ENCODE peak calls at places on chromosome 22, in eight cellular contexts. R is NCI-H1417 treated with DMSO at 0.1 percent for 48 hours, H is astrocyte of the cerebellum, D is aorta, M is B cell, E is HTR-8/SVneo, J is coronary artery, X is GDM1. Z is an unnamed sample.

GRCh38 chr22:42425337-42425988 is 6.7 kb downstream of the NFAM1 start:
- DNase-seq in M (no peak), J (no peak), X (no peak), D (no peak), H (no peak), E (no peak), R (no peak), Z (no peak)

GRCh38 chr22:35116817-35117216 is 50.9 kb downstream of the ISX start:
- DNase-seq in R (no peak), M (no peak), H (no peak), J (no peak), D (no peak), E (no peak), X (no peak), Z (no peak)

GRCh38 chr22:43467171-43467570 is 55.4 kb downstream of the MPPED1 start:
- DNase-seq in R (no peak), J (no peak), M (no peak), H (no peak), D (no peak), E (no peak), X (no peak), Z (no peak)

GRCh38 chr22:44217346-44217745 is 36.6 kb downstream of the PARVG start:
- DNase-seq in M (no peak), X (no peak), H (no peak), D (no peak), E (no peak), R (no peak), J (no peak), Z (no peak)

GRCh38 chr22:25114369-25115362 is 85.0 kb upstream of the CRYBB3 start:
- DNase-seq in R (no peak), M (no peak), J (no peak), E (no peak), X (no peak), H (no peak), D (no peak), Z (no peak)

GRCh38 chr22:42313804-42314581 is 43.5 kb upstream of the TCF20 start:
- DNase-seq in R (peak), H (no peak), M (peak), D (no peak), E (no peak), X (peak), J (no peak), Z (no peak)

GRCh38 chr22:22410121-22410520 is 98.4 kb downstream of the ZNF280B start:
- DNase-seq in D (peak), X (peak), M (peak), E (no peak), J (no peak), H (no peak), R (no peak), Z (no peak)

GRCh38 chr22:37105154-37105553 is 4.4 kb downstream of the TMPRSS6 start:
- DNase-seq in D (no peak), X (no peak), R (no peak), J (no peak), H (no peak), E (peak), M (no peak), Z (no peak)

GRCh38 chr22:30513462-30513861 is 8.0 kb upstream of the SEC14L4 start:
- DNase-seq in J (no peak), X (no peak), M (no peak), E (no peak), D (no peak), R (no peak), H (no peak), Z (no peak)

GRCh38 chr22:40177738-40178416 is at the start of gene TNRC6B:
- DNase-seq in J (peak), R (peak), M (peak), H (peak), E (peak), X (peak), D (peak), Z (peak)